ENCODE peak calls at places on chromosomes 4 and X, in five cellular contexts. H is lower lobe of right lung; P is stimulated activated CD8-positive, alpha-beta memory T cell treated with anti-CD3 and anti-CD28 coated beads, Interleukin-4, amount 100 ng/mL, for 4 hours; S is iPS-NIHi11; M is activated naive CD8-positive, alpha-beta T cell treated with anti-CD3 and anti-CD28 coated beads, Interleukin-2, amount 50 U/mL, for 24 hours. L is an unnamed sample.

GRCh38 chr4:6019316-6020263 is 1.4 kb upstream of the C4orf50 start:
- DNase-seq in H (no peak), M (peak; percentile 39), P (no peak), S (peak; percentile 82), L (no peak)

GRCh38 chr4:20086067-20086466 is 165.6 kb upstream of the SLIT2 start:
- DNase-seq in S (no peak), P (no peak), M (no peak), H (no peak), L (no peak)

GRCh38 chr4:180057891-180058643 is 2185.1 kb upstream of the TENM3 start:
- DNase-seq in S (peak; percentile 66), M (peak; percentile 2), P (no peak), H (peak; percentile 43), L (no peak)

GRCh38 chr4:8544741-8545438 is 35.3 kb upstream of the GPR78 start:
- DNase-seq in M (no peak), H (no peak), P (no peak), S (peak; percentile 28), L (no peak)

GRCh38 chrX:40201486-40201885 is 103.7 kb upstream of the BCOR start:
- DNase-seq in H (no peak), S (no peak), P (no peak), M (no peak), L (no peak)

GRCh38 chr4:180828455-180829018 is 1414.7 kb upstream of the TENM3 start:
- DNase-seq in H (no peak), M (no peak), P (no peak), S (peak; percentile 21), L (no peak)

GRCh38 chr4:94641702-94642560 is 115.8 kb upstream of the BMPR1B start:
- DNase-seq in M (no peak), P (no peak), S (no peak), H (no peak), L (no peak)

GRCh38 chr4:56995525-56995924 is 16.8 kb downstream of the POLR2B start:
- DNase-seq in H (no peak), M (no peak), P (no peak), S (no peak), L (no peak)

GRCh38 chr4:19693949-19694597 is 557.6 kb upstream of the SLIT2 start:
- DNase-seq in M (no peak), S (peak; percentile 9), P (no peak), H (no peak), L (no peak)

GRCh38 chrX:153400146-153401132 is 711 bp downstream of the PNMA6E start:
- DNase-seq in M (peak; percentile 66), P (no peak), S (peak; percentile 89), H (peak; percentile 64), L (no peak)

GRCh38 chr4:87880106-87880505 is 47.3 kb downstream of the MEPE start:
- DNase-seq in H (no peak), M (no peak), P (no peak), S (no peak), L (no peak)

GRCh38 chr4:38152305-38152704 is 192.1 kb downstream of the PTTG2 start:
- DNase-seq in S (no peak), H (no peak), M (no peak), P (no peak), L (no peak)

GRCh38 chr4:78622253-78622979 is 70.8 kb downstream of the ANXA3 start:
- DNase-seq in P (no peak), M (no peak), S (no peak), H (no peak), L (no peak)

GRCh38 chr4:57147335-57148060 is 37.3 kb upstream of the IGFBP7 start:
- DNase-seq in H (no peak), P (no peak), S (no peak), M (no peak), L (no peak)

GRCh38 chrX:120536056-120536455 is 24.7 kb downstream of the CUL4B start:
- DNase-seq in P (no peak), H (no peak), S (no peak), M (no peak), L (no peak)